ENCODE peak calls at places on chromosome 21, in six cellular contexts. One of them, this sample, is unnamed.

GRCh38 chr21:16571594-16571993 is 841.8 kb downstream of the USP25 start:
- DNase-seq in natural killer cell: no peak
- DNase-seq in lower leg skin: no peak
- DNase-seq in GM23338: no peak
- DNase-seq in heart right ventricle: no peak
- DNase-seq in Panc1: no peak
- DNase-seq in this sample: no peak

GRCh38 chr21:45447821-45448220 is 42.9 kb downstream of the COL18A1 start:
- DNase-seq in natural killer cell: no peak
- DNase-seq in lower leg skin: no peak
- DNase-seq in GM23338: no peak
- DNase-seq in heart right ventricle: no peak
- DNase-seq in Panc1: no peak
- DNase-seq in this sample: no peak

GRCh38 chr21:45528981-45529784 is 13.1 kb downstream of the SLC19A1 start:
- DNase-seq in natural killer cell: no peak
- DNase-seq in lower leg skin: no peak
- DNase-seq in GM23338: no peak
- DNase-seq in heart right ventricle: peak; percentile 3
- DNase-seq in Panc1: no peak
- DNase-seq in this sample: no peak

GRCh38 chr21:26115346-26115745 is 55.2 kb downstream of the APP start:
- DNase-seq in natural killer cell: no peak
- DNase-seq in lower leg skin: no peak
- DNase-seq in GM23338: no peak
- DNase-seq in heart right ventricle: no peak
- DNase-seq in Panc1: no peak
- DNase-seq in this sample: no peak

GRCh38 chr21:45075606-45076244 is 1.3 kb downstream of the ADARB1 start:
- DNase-seq in natural killer cell: no peak
- DNase-seq in lower leg skin: no peak
- DNase-seq in GM23338: no peak
- DNase-seq in heart right ventricle: no peak
- DNase-seq in Panc1: no peak
- DNase-seq in this sample: no peak

GRCh38 chr21:36400719-36401118 is 15.5 kb downstream of the CHAF1B start:
- DNase-seq in natural killer cell: no peak
- DNase-seq in lower leg skin: no peak
- DNase-seq in GM23338: no peak
- DNase-seq in heart right ventricle: no peak
- DNase-seq in Panc1: no peak
- DNase-seq in this sample: no peak

GRCh38 chr21:26964379-26964778 is 2.5 kb downstream of the ADAMTS5 start:
- DNase-seq in natural killer cell: no peak
- DNase-seq in lower leg skin: peak; percentile 68
- DNase-seq in GM23338: peak; percentile 74
- DNase-seq in heart right ventricle: peak; percentile 62
- DNase-seq in Panc1: no peak
- DNase-seq in this sample: no peak

GRCh38 chr21:36246080-36246631 is 73.8 kb upstream of the MORC3 start:
- DNase-seq in natural killer cell: no peak
- DNase-seq in lower leg skin: peak; percentile 32
- DNase-seq in GM23338: no peak
- DNase-seq in heart right ventricle: no peak
- DNase-seq in Panc1: no peak
- DNase-seq in this sample: no peak

GRCh38 chr21:46142581-46143473 is 12.6 kb downstream of the FTCD start:
- DNase-seq in natural killer cell: no peak
- DNase-seq in lower leg skin: no peak
- DNase-seq in GM23338: no peak
- DNase-seq in heart right ventricle: peak; percentile 11
- DNase-seq in Panc1: no peak
- DNase-seq in this sample: no peak

GRCh38 chr21:31732538-31732864 is 583 bp upstream of the SCAF4 start:
- DNase-seq in natural killer cell: no peak
- DNase-seq in lower leg skin: peak; percentile 34
- DNase-seq in GM23338: no peak
- DNase-seq in heart right ventricle: no peak
- DNase-seq in Panc1: no peak
- DNase-seq in this sample: no peak

DNA sequence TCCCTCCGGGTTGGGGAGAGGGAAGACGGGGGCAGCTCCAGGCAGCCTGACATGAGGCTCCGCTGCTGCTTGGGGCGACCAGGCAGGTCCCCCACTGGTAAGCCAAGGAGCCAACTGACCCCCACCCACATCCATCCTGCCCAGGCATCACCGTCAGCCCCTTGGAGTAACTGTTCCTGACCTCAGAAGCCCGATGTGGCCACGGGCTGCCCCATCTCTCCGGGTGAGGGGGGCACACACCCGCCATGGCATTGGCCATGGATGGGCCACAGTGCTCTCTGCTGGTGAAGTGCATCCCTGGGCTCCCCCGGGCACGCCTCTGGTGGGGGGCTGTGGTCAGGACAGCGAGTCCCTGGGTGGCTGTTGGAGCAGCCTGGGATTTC is 100.0 kb downstream of the CRYAA start:
- DNase-seq in natural killer cell: no peak
- DNase-seq in lower leg skin: no peak
- DNase-seq in GM23338: no peak
- DNase-seq in heart right ventricle: no peak
- DNase-seq in Panc1: no peak
- DNase-seq in this sample: no peak
- TF ChIP-seq CTCF in natural killer cell: no peak
- TF ChIP-seq CTCF in lower leg skin: no peak
- TF ChIP-seq CTCF in GM23338: peak; percentile 29
- TF ChIP-seq CTCF in heart right ventricle: no peak
- TF ChIP-seq CTCF in Panc1: no peak
- TF ChIP-seq CTCF in this sample: no peak

GRCh38 chr21:29523646-29524045 is 224.9 kb downstream of the BACH1 start:
- DNase-seq in natural killer cell: no peak
- DNase-seq in lower leg skin: peak; percentile 19
- DNase-seq in GM23338: no peak
- DNase-seq in heart right ventricle: no peak
- DNase-seq in Panc1: no peak
- DNase-seq in this sample: no peak

GRCh38 chr21:29524055-29524454 is 225.3 kb downstream of the BACH1 start:
- DNase-seq in natural killer cell: no peak
- DNase-seq in lower leg skin: no peak
- DNase-seq in GM23338: no peak
- DNase-seq in heart right ventricle: no peak
- DNase-seq in Panc1: no peak
- DNase-seq in this sample: no peak

GRCh38 chr21:29526545-29526944 is 227.8 kb downstream of the BACH1 start:
- DNase-seq in natural killer cell: no peak
- DNase-seq in lower leg skin: no peak
- DNase-seq in GM23338: no peak
- DNase-seq in heart right ventricle: no peak
- DNase-seq in Panc1: no peak
- DNase-seq in this sample: no peak

GRCh38 chr21:29534448-29534847 is 235.7 kb downstream of the BACH1 start:
- DNase-seq in natural killer cell: no peak
- DNase-seq in lower leg skin: no peak
- DNase-seq in GM23338: no peak
- DNase-seq in heart right ventricle: no peak
- DNase-seq in Panc1: no peak
- DNase-seq in this sample: no peak

GRCh38 chr21:29529139-29529538 is 230.4 kb downstream of the BACH1 start:
- DNase-seq in natural killer cell: no peak
- DNase-seq in lower leg skin: no peak
- DNase-seq in GM23338: no peak
- DNase-seq in heart right ventricle: no peak
- DNase-seq in Panc1: no peak
- DNase-seq in this sample: no peak
- TF ChIP-seq CTCF in natural killer cell: no peak
- TF ChIP-seq CTCF in lower leg skin: no peak
- TF ChIP-seq CTCF in GM23338: no peak
- TF ChIP-seq CTCF in heart right ventricle: no peak
- TF ChIP-seq CTCF in Panc1: no peak
- TF ChIP-seq CTCF in this sample: no peak

DNA sequence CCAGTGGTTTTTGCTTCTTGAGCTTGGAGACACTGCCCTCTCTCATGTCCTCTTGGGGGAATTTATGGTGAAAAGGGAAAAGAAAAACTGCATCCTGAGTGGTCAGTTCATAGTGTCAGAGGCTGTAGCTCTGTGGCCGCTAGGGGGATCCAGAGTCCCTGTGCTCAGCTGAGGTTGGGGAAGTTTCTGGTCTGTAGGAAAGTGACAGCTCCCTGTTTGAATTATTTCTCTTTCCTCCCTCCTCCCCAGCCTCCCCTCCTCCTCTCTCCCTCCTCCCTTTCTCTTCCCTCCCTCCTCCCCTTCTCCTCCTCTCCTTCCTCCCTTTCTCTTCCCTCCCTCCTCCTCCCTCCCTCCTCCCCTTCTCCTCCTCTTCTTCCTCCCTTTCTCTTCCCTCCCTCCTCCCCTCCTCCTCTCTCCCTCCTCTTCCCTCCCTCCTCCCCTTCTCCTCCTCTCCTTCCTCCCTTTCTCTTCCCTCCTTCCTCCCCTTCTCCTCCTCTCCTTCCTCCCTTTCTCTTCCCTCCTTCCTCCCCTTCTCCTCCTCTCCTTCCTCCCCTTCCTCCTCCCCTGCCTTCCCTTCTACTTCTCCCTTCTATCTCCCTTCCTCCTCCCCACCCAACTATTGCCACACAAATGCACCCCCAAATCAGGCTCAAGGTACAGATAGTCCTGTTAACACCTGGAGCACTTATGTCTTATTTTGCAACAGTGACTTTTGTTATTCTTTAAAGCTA is 203.9 kb downstream of the KCNJ6 start:
- DNase-seq in natural killer cell: peak; percentile 20
- DNase-seq in lower leg skin: peak; percentile 24
- DNase-seq in GM23338: peak; percentile 88
- DNase-seq in heart right ventricle: peak; percentile 59
- DNase-seq in Panc1: peak; percentile 57
- DNase-seq in this sample: no peak
- TF ChIP-seq CTCF in natural killer cell: peak; percentile 58
- TF ChIP-seq CTCF in lower leg skin: no peak
- TF ChIP-seq CTCF in GM23338: peak; percentile 90
- TF ChIP-seq CTCF in heart right ventricle: peak; percentile 80
- TF ChIP-seq CTCF in Panc1: peak; percentile 83
- TF ChIP-seq CTCF in this sample: no peak

GRCh38 chr21:33266050-33266783 is at the start of gene IL10RB:
- DNase-seq in natural killer cell: peak; percentile 59
- DNase-seq in lower leg skin: peak; percentile 44
- DNase-seq in GM23338: peak; percentile 92
- DNase-seq in heart right ventricle: peak; percentile 81
- DNase-seq in Panc1: no peak
- DNase-seq in this sample: peak; percentile 71
- TF ChIP-seq CTCF in natural killer cell: no peak
- TF ChIP-seq CTCF in lower leg skin: no peak
- TF ChIP-seq CTCF in GM23338: no peak
- TF ChIP-seq CTCF in heart right ventricle: peak; percentile 11
- TF ChIP-seq CTCF in Panc1: no peak
- TF ChIP-seq CTCF in this sample: no peak

This sample was measured in activated B cell treated with CpG ODN at 0.5 μM for 24 hours.